ENCODE peak calls at places on chromosome 19, in seven cellular contexts. Q is IMR-90, W is mesenchymal stem cell, S is H9, F is neuronal stem cell, T is trophoblast cell, O is mesendoderm. K is an unnamed sample.

GRCh38 chr19:11125994-11126685 is 29.4 kb downstream of the SPC24 start:
- DNase-seq in Q (peak; percentile 64), T (peak; percentile 91), W (peak; percentile 85), S (peak; percentile 80), O (peak; percentile 90), F (peak; percentile 65), K (peak; percentile 91)

GRCh38 chr19:34996978-34997640 is 3.0 kb upstream of the GRAMD1A start:
- DNase-seq in Q (no peak), W (no peak), T (no peak), O (no peak), F (no peak), S (no peak), K (no peak)

GRCh38 chr19:1672038-1672768 is 19.8 kb upstream of the TCF3 start:
- DNase-seq in Q (peak; percentile 30), T (peak; percentile 29), S (peak; percentile 52), O (no peak), F (no peak), W (peak; percentile 29), K (no peak)

GRCh38 chr19:51055866-51056265 is 9.0 kb downstream of the KLK13 start:
- DNase-seq in F (no peak), Q (no peak), O (no peak), S (no peak), W (no peak), T (no peak), K (no peak)

GRCh38 chr19:18481505-18482222 is 40.2 kb downstream of the ELL start:
- DNase-seq in Q (no peak), S (no peak), T (no peak), W (no peak), O (no peak), F (no peak), K (no peak)

GRCh38 chr19:35168261-35168660 is 13.7 kb downstream of the FXYD5 start:
- DNase-seq in T (peak; percentile 66), S (peak; percentile 19), W (no peak), Q (no peak), O (no peak), F (no peak), K (no peak)

GRCh38 chr19:10468133-10468532 is 35.0 kb downstream of the KEAP1 start:
- DNase-seq in T (no peak), Q (no peak), F (no peak), S (no peak), W (no peak), O (no peak), K (no peak)

GRCh38 chr19:16418597-16418962 is 53.2 kb downstream of the EPS15L1 start:
- DNase-seq in F (no peak), O (peak; percentile 32), W (no peak), S (no peak), Q (no peak), T (no peak), K (no peak)

GRCh38 chr19:33303791-33304759 is 1.7 kb upstream of the CEBPA start:
- DNase-seq in W (no peak), O (no peak), F (no peak), Q (no peak), T (peak; percentile 23), S (peak; percentile 15), K (no peak)

GRCh38 chr19:34232566-34233481 is 21.5 kb upstream of the GARRE1 start:
- DNase-seq in T (peak; percentile 23), W (peak; percentile 95), F (no peak), Q (peak; percentile 96), O (no peak), S (no peak), K (no peak)

GRCh38 chr19:36254848-36255247 is 39.9 kb downstream of the ZNF146 start:
- DNase-seq in Q (no peak), S (no peak), T (no peak), F (no peak), O (no peak), W (no peak), K (no peak)

GRCh38 chr19:50248413-50248812 is 45.0 kb downstream of the MYH14 start:
- DNase-seq in F (no peak), S (no peak), O (no peak), W (no peak), T (no peak), Q (no peak), K (no peak)

GRCh38 chr19:45492627-45493470 is 4.0 kb downstream of the RTN2 start:
- DNase-seq in O (peak; percentile 91), F (no peak), T (peak; percentile 84), Q (peak; percentile 80), W (peak; percentile 90), S (peak; percentile 94), K (peak; percentile 89)

GRCh38 chr19:46271488-46272197 is 25.2 kb upstream of the HIF3A start:
- DNase-seq in W (peak; percentile 95), O (peak; percentile 56), F (no peak), T (peak; percentile 67), S (no peak), Q (peak; percentile 70), K (no peak)

GRCh38 chr19:49843265-49843664 is 7.7 kb upstream of the PTOV1 start:
- DNase-seq in Q (no peak), T (no peak), O (no peak), W (no peak), F (no peak), S (no peak), K (no peak)

GRCh38 chr19:39031368-39032163 is 783 bp downstream of the FBXO27 start:
- DNase-seq in F (peak; percentile 93), W (peak; percentile 43), O (peak; percentile 99), Q (no peak), T (peak; percentile 93), S (peak; percentile 100), K (peak; percentile 97)

GRCh38 chr19:10007366-10007765 is 2.9 kb downstream of the COL5A3 start:
- DNase-seq in W (no peak), S (no peak), F (no peak), T (no peak), O (no peak), Q (peak; percentile 47), K (no peak)

GRCh38 chr19:23286477-23286876 is 36.3 kb upstream of the ZNF724 start:
- DNase-seq in T (peak; percentile 7), Q (no peak), O (peak; percentile 57), F (no peak), S (peak; percentile 31), W (no peak), K (no peak)

GRCh38 chr19:30159636-30160035 is 212.5 kb upstream of the ZNF536 start:
- DNase-seq in W (no peak), F (no peak), Q (no peak), S (no peak), O (no peak), T (no peak), K (no peak)

GRCh38 chr19:30158893-30159245 is 213.3 kb upstream of the ZNF536 start:
- DNase-seq in T (no peak), F (no peak), W (no peak), O (no peak), S (no peak), Q (no peak), K (no peak)

GRCh38 chr19:30156646-30157045 is 214.6 kb downstream of the URI1 start:
- DNase-seq in S (no peak), F (no peak), W (no peak), T (no peak), Q (no peak), O (no peak), K (no peak)

GRCh38 chr19:30160426-30160825 is 211.8 kb upstream of the ZNF536 start:
- DNase-seq in O (no peak), S (no peak), F (no peak), W (no peak), Q (no peak), T (no peak), K (no peak)

DNA sequence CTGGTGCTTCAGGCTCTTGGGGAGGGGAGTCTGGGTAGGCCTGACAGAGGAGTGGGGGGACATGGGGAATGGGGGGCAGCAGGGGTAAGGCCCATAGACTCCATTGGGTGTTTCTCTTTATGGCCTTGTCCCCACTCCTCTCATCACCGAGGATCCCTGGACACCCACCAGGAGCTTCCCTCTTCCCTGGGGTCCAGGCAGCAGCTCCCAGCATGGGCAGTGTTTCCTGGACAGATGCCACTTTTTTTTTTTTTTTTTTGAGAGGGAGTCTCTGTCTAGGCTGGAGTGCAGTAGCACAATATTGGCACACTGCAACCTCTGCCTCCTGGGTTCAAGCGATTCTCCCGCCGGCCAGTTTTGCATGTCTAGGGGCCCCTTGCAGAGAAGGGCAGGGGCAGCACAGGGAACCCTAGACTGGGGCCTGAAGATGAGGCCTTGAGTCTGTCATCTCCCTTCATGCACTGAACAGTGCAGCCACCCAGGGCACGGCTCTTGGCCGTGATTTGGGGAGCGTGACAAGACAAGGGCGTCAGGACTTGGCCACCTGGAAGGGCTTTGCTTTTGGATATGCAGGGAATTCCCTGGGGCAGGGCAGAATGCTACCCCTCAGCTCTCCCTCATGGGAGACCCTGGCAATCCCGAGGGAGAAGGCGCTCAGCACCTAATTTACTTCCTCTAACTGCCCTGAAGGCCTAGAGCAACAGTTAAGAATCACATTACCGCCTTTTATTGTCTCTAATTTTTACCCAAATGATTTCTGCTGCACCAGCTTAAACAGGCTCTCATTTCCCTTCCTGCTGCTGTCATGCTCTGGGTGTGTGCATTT is 213.9 kb upstream of the ZNF536 start:
- DNase-seq in W (no peak), S (peak; percentile 10), F (no peak), O (no peak), Q (no peak), T (no peak), K (no peak)
- H2BK5ac ChIP-seq in W (no peak overlapping the region), S (no peak overlapping the region), F (no peak overlapping the region), O (no peak overlapping the region), Q (no peak overlapping the region), T (no peak overlapping the region), K (no peak overlapping the region)

GRCh38 chr19:7979011-7979410 is 26.4 kb downstream of the ELAVL1 start:
- DNase-seq in O (no peak), T (no peak), F (no peak), W (no peak), S (no peak), Q (no peak), K (no peak)

GRCh38 chr19:7980635-7981121 is 24.8 kb downstream of the ELAVL1 start:
- DNase-seq in S (no peak), T (no peak), F (no peak), Q (no peak), O (no peak), W (no peak), K (no peak)

GRCh38 chr19:7979559-7979958 is 25.9 kb downstream of the ELAVL1 start:
- DNase-seq in T (no peak), Q (no peak), S (no peak), O (no peak), F (no peak), W (no peak), K (no peak)

GRCh38 chr19:7981199-7981598 is 24.2 kb downstream of the ELAVL1 start:
- DNase-seq in F (no peak), S (no peak), Q (no peak), O (no peak), W (no peak), T (no peak), K (no peak)

GRCh38 chr19:7980168-7980567 is 25.3 kb downstream of the ELAVL1 start:
- DNase-seq in O (no peak), F (no peak), W (no peak), Q (no peak), S (no peak), T (no peak), K (no peak)
- H2BK5ac ChIP-seq in O (no peak overlapping the region), F (no peak overlapping the region), W (no peak overlapping the region), Q (no peak overlapping the region), S (no peak overlapping the region), T (no peak overlapping the region), K (no peak overlapping the region)

GRCh38 chr19:31908486-31909255 is 436.7 kb upstream of the ZNF507 start:
- DNase-seq in S (no peak), F (no peak), T (no peak), W (no peak), O (no peak), Q (no peak), K (no peak)
- H2BK5ac ChIP-seq in S (no peak overlapping the region), F (no peak overlapping the region), T (no peak overlapping the region), W (no peak overlapping the region), O (no peak overlapping the region), Q (no peak overlapping the region), K (no peak overlapping the region)

GRCh38 chr19:3266092-3266693 is 41.7 kb downstream of the CELF5 start:
- DNase-seq in O (no peak), T (no peak), W (no peak), S (no peak), Q (no peak), F (no peak), K (no peak)
- H2BK5ac ChIP-seq in O (no peak overlapping the region), T (no peak overlapping the region), W (no peak overlapping the region), S (no peak overlapping the region), Q (no peak overlapping the region), F (peak overlapping the region; percentile 53), K (peak overlapping the region; percentile 35)